ENCODE peak calls at places on chromosomes 7 and 10, in ten cellular contexts. U is activated effector memory CD4-positive, alpha-beta T cell treated with Interleukin-2 at 50 U/mL for 16 hours; B is stimulated activated CD4-positive, alpha-beta T cell treated with anti-CD3 and anti-CD28 coated beads, Interleukin-4, amount 100 ng/mL, for 24 hours; T is GM13977; E is KG1; I is AG10803; P is activated CD4-positive, alpha-beta T cell treated with anti-CD3 and anti-CD28 coated beads, Interleukin-2, amount 10 ng/mL, durations not matched to agents 7 days and 5 days; R is GF-D8; O is H54; Z is pons. N is an unnamed sample.

GRCh38 chr10:119616879-119617580 is 20.3 kb upstream of the TIAL1 start:
- DNase-seq in U (no peak), B (peak), T (no peak), E (no peak), I (peak), P (no peak), R (no peak), O (no peak), Z (no peak), N (no peak)

GRCh38 chr10:132904169-132904813 is 38.1 kb downstream of the CFAP46 start:
- DNase-seq in U (no peak), B (peak), T (peak), E (peak), I (no peak), P (peak), R (peak), O (peak), Z (peak), N (no peak)

GRCh38 chr7:116704650-116705049 is 32.7 kb downstream of the MET start:
- DNase-seq in U (no peak), B (no peak), T (no peak), E (no peak), I (no peak), P (no peak), R (no peak), O (no peak), Z (no peak), N (no peak)

GRCh38 chr7:134854816-134855215 is 75.4 kb downstream of the CALD1 start:
- DNase-seq in U (no peak), B (no peak), T (no peak), E (no peak), I (peak), P (no peak), R (peak), O (no peak), Z (no peak), N (no peak)

GRCh38 chr7:113521468-113521867 is 397.3 kb downstream of the PPP1R3A start:
- DNase-seq in U (no peak), B (no peak), T (no peak), E (no peak), I (no peak), P (no peak), R (no peak), O (no peak), Z (no peak), N (no peak)

GRCh38 chr10:4343798-4344370 is 482.1 kb upstream of the AKR1E2 start:
- DNase-seq in U (no peak), B (no peak), T (no peak), E (no peak), I (peak), P (no peak), R (no peak), O (no peak), Z (no peak), N (no peak)

GRCh38 chr7:25069900-25070443 is 55.1 kb downstream of the CYCS start:
- DNase-seq in U (no peak), B (peak), T (peak), E (no peak), I (peak), P (peak), R (peak), O (peak), Z (peak), N (peak)

GRCh38 chr10:71579668-71580067 is 139.9 kb downstream of the C10orf105 start:
- DNase-seq in U (no peak), B (no peak), T (no peak), E (no peak), I (no peak), P (no peak), R (no peak), O (no peak), Z (no peak), N (no peak)